ENCODE peak calls at places on chromosomes 11 and 22, in four cellular contexts. N, Z, K and S are unnamed samples.

GRCh38 chr11:106369224-106369623 is 291.8 kb downstream of the AASDHPPT start:
- DNase-seq in Z (no peak), N (no peak), K (no peak), S (no peak)

GRCh38 chr22:36227396-36227795 is 11.9 kb downstream of the APOL2 start:
- DNase-seq in Z (no peak), N (no peak), K (no peak), S (no peak)

GRCh38 chr11:122668562-122669090 is 13.1 kb downstream of the UBASH3B start:
- DNase-seq in K (no peak), Z (peak), N (no peak), S (no peak)

GRCh38 chr11:84780689-84781293 is 846.4 kb downstream of the DLG2 start:
- DNase-seq in Z (peak), K (peak), N (peak), S (no peak)

GRCh38 chr11:75568616-75569219 is 6.7 kb downstream of the SERPINH1 start:
- DNase-seq in Z (no peak), N (no peak), K (no peak), S (no peak)

GRCh38 chr11:94938399-94939055 is 34.8 kb downstream of the CWC15 start:
- DNase-seq in N (no peak), K (no peak), Z (no peak), S (peak)

GRCh38 chr22:44133901-44134511 is 46.7 kb upstream of the PARVG start:
- DNase-seq in Z (no peak), K (no peak), N (no peak), S (no peak)

GRCh38 chr11:69873166-69874077 is 54.2 kb upstream of the FGF3 start:
- DNase-seq in N (no peak), K (no peak), Z (no peak), S (peak)

GRCh38 chr11:124174001-124174400 is 9.1 kb upstream of the OR10D3 start:
- DNase-seq in N (peak), Z (peak), K (peak), S (no peak)

GRCh38 chr11:119169272-119169719 is 771 bp downstream of the NLRX1 start:
- DNase-seq in Z (peak), N (peak), K (peak), S (peak)

GRCh38 chr11:73995731-73996130 is 13.1 kb upstream of the UCP2 start:
- DNase-seq in Z (no peak), N (no peak), K (no peak), S (no peak)

GRCh38 chr11:21185959-21186358 is 516.6 kb downstream of the NELL1 start:
- DNase-seq in K (no peak), N (no peak), Z (no peak), S (no peak)

GRCh38 chr11:609355-609811 is 6.4 kb downstream of the IRF7 start:
- DNase-seq in K (no peak), N (no peak), Z (no peak), S (no peak)

GRCh38 chr22:50329236-50329635 is 2.4 kb upstream of the DENND6B start:
- DNase-seq in N (no peak), Z (no peak), K (no peak), S (no peak)

GRCh38 chr22:43826142-43827093 is 14.3 kb upstream of the EFCAB6 start:
- DNase-seq in K (no peak), N (no peak), Z (peak), S (no peak)

GRCh38 chr11:100687032-100687629 is at the start of gene ARHGAP42:
- DNase-seq in Z (peak), K (peak), N (peak), S (no peak)

GRCh38 chr22:24521791-24522245 is 26.7 kb downstream of the UPB1 start:
- DNase-seq in N (peak), Z (peak), K (peak), S (no peak)

GRCh38 chr11:287821-288327 is 1.1 kb upstream of the PGGHG start:
- DNase-seq in Z (no peak), N (no peak), K (no peak), S (peak)

GRCh38 chr11:9146477-9146876 is 55.1 kb upstream of the SCUBE2 start:
- DNase-seq in K (no peak), Z (no peak), N (no peak), S (no peak)

GRCh38 chr22:20422965-20423635 is 14.5 kb downstream of the SCARF2 start:
- DNase-seq in K (no peak), N (no peak), Z (no peak), S (peak)

GRCh38 chr11:79440451-79441158 is at the start of gene TENM4:
- DNase-seq in K (peak), Z (peak), N (peak), S (peak)

GRCh38 chr22:47597041-47597440 is 834.6 kb downstream of the TBC1D22A start:
- DNase-seq in N (no peak), K (no peak), Z (no peak), S (peak)

GRCh38 chr11:114348200-114349191 is 51.8 kb downstream of the C11orf71 start:
- DNase-seq in Z (peak), N (peak), K (peak), S (no peak)

GRCh38 chr11:97937501-97937900 is 1083.2 kb upstream of the CNTN5 start:
- DNase-seq in K (no peak), N (no peak), Z (no peak), S (no peak)

GRCh38 chr11:63504933-63505586 is 824 bp upstream of the LGALS12 start:
- DNase-seq in N (no peak), Z (no peak), K (no peak), S (no peak)

GRCh38 chr11:62752177-62752785 is 1.7 kb downstream of the ZBTB3 start:
- DNase-seq in Z (no peak), K (no peak), N (no peak), S (no peak)

GRCh38 chr11:15159085-15159484 is 44.4 kb downstream of the INSC start:
- DNase-seq in K (no peak), N (peak), Z (peak), S (no peak)

GRCh38 chr11:70559516-70559915 is 161.2 kb downstream of the CTTN start:
- DNase-seq in K (no peak), Z (no peak), N (no peak), S (no peak)

DNA sequence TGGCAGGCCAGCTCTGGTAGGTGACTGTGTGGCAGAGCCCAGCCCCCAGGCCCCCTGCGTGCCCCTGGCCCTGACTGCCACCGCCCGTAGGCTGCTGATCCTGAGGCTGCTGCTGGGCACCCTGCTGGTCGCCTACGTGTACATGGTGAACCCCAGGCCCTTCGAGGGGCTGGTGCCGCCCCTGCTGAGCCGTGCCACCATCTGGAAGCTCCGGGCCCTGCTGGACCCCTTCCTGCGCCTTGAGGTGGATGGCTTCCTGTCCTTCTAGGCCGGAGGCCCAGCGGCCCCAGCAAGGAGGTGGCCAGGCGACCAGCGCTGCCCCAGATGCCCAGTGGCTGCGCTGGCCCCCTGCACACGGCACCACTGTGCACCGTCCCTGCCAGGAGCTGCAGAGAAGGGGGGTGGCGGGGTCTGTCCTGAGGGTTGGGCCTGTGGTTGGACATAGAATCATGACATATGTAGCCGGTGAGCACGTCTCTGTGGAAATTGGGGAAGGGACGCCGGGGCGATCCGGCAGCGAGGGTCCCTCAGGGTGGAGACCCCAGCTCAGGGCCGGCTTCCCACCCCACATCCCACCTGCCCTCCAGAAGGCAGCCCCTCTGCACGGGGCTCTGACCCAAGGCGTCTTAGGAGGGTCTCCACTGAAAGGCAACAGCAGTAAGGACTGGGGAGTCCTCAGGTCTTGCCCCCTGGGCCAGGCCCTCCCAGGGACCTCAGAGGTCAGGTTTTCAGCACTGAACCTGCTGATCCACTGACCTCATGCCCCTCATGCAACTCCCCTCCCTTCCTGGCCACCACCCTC is 185.4 kb downstream of the IGLL1 start:
- DNase-seq in N (no peak), K (no peak), Z (no peak), S (peak)
- TF ChIP-seq CTCF in N (no peak), K (no peak), Z (no peak), S (no peak)

GRCh38 chr11:4118107-4118506 is 23.5 kb downstream of the RRM1 start:
- DNase-seq in Z (no peak), N (no peak), K (no peak), S (no peak)
- H3K27ac ChIP-seq in Z (no peak), N (no peak), K (no peak), S (no peak)

GRCh38 chr22:31243339-31244043 is 31.4 kb downstream of the LIMK2 start:
- DNase-seq in N (no peak), Z (peak), K (no peak), S (no peak)

GRCh38 chr22:31244044-31244942 is 32.2 kb downstream of the LIMK2 start:
- DNase-seq in Z (peak), K (peak), N (peak), S (peak)

GRCh38 chr22:31240011-31240410 is 27.9 kb downstream of the LIMK2 start:
- DNase-seq in N (no peak), Z (no peak), K (no peak), S (no peak)

GRCh38 chr22:31241200-31241599 is 29.1 kb downstream of the LIMK2 start:
- DNase-seq in Z (no peak), N (no peak), K (no peak), S (no peak)

DNA sequence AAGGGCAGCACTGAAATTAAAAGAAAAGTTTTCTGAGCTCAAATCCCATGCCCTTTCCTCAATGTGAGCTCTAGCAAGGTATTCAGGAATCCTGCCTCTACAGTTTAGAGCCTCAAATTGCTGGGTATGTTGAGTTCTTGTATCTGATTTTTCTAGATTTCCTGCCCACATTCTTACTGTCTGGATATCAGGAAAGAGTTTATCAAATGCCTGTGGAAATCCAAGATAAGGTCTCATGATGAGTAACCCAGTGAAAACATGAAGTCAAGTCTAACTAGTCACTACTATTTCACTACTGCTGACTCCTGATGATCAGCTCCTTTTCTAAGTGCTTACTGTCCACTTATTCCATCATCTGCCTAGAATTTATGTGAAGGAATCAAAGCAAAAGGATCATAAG is 29.8 kb downstream of the LIMK2 start:
- DNase-seq in N (no peak), K (no peak), Z (no peak), S (no peak)
- TF ChIP-seq CTCF in N (no peak), K (peak), Z (no peak), S (no peak)

DNA sequence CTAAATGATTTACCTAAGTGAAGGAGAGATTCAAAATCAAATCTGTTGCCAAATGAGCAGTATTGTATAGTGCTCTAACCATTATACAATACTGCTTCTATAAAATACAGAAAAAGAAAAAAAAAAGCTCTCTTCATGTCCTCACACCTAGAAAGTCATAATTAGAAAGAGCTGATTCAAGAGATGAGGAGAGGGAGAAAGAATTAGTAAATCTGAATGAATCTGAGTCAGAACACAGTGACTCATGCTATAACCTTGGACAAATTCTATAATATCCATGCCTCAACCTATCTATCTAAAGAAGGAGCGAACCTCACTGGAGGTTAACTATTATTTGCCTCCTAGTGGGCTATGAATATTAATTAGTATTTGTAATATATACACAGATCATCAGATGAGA is 29.4 kb downstream of the AMBRA1 start:
- DNase-seq in Z (no peak), N (no peak), K (no peak), S (no peak)
- H3K27ac ChIP-seq in Z (peak), N (no peak), K (no peak), S (no peak)

DNA sequence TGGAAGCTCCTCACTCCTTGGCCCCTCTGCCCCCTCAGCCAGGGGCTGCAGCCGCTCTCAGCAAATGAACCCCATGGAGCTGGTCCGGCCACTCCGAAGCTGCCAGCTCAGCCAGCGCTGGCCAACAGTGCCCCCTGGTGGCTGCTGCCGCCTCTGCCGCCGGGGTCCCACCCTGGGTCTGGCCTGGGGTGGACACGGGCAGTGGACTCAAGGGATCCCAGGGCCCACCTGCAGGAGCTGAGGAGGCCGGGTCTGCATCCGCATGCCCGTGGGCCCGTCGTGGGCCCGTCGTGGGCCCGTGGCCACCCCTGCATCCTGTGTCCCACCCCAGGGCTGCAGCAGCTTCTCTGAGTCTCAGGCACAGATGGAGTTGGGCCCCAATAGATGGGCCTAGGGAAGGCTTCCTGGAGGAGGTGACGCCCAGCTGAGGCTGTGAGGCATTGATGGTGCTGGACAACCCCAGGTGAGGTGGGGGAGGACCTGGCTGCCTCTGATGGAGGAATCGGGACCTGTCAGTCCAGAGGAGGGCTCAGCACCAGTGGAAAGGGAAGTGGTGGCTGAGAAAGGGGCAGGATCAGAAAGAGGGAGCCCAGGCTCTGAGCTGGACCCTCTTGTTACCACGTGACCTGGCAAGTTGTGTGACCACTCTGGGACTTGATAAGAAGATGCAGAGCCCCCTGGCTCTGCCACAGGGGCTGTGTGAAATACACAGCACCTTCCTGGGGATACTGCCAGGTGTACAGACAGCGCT is 522.3 kb downstream of the BRD1 start:
- DNase-seq in K (peak), N (peak), Z (peak), S (no peak)
- TF ChIP-seq CTCF in K (peak), N (peak), Z (peak), S (peak)